ENCODE peak calls at places on chromosome 15, in ten cellular contexts. H is CD8-positive, alpha-beta memory T cell; Y is H9; A is right atrium auricular region; Q is A549; T is heart right ventricle; V is SJSA1; M is naive thymus-derived CD4-positive, alpha-beta T cell; Z is CD4-positive, alpha-beta memory T cell; G is tibial nerve. J is an unnamed sample. For H3K9me3, the result is how much of the 10 kb centered on the place peaks cover.

GRCh38 chr15:78205856-78206255 is 28.5 kb downstream of the ACSBG1 start:
- DNase-seq in T (no peak), G (no peak), Y (no peak), A (peak), M (no peak), H (no peak), Q (no peak), Z (no peak), V (no peak), J (no peak)

GRCh38 chr15:28919679-28920655 is 34.2 kb downstream of the APBA2 start:
- DNase-seq in H (no peak), Z (no peak), Y (no peak), V (no peak), T (no peak), G (no peak), Q (no peak), A (no peak), M (no peak), J (no peak)

GRCh38 chr15:74958320-74958907 is 1.8 kb upstream of the RPP25 start:
- DNase-seq in Y (peak), Q (peak), V (peak), T (peak), M (no peak), H (no peak), Z (no peak), A (peak), G (peak), J (no peak)

GRCh38 chr15:79154491-79155182 is 64.1 kb upstream of the RASGRF1 start:
- DNase-seq in V (no peak), A (no peak), M (no peak), Z (no peak), Y (no peak), H (no peak), Q (no peak), G (no peak), T (no peak), J (no peak)

GRCh38 chr15:37134244-37134643 is 33.9 kb upstream of the MEIS2 start:
- DNase-seq in M (no peak), Q (no peak), G (no peak), H (no peak), A (no peak), Y (no peak), T (no peak), V (no peak), Z (no peak), J (no peak)

GRCh38 chr15:36251450-36251849 is 328.0 kb upstream of the CDIN1 start:
- DNase-seq in M (no peak), Y (no peak), H (no peak), V (no peak), T (no peak), G (no peak), Z (no peak), A (no peak), Q (no peak), J (no peak)

GRCh38 chr15:73630030-73630429 is 3.2 kb downstream of the NPTN start:
- DNase-seq in M (no peak), Q (no peak), T (no peak), Y (no peak), Z (no peak), V (no peak), G (no peak), A (no peak), H (no peak), J (no peak)

GRCh38 chr15:37765809-37766208 is 168.6 kb upstream of the TMCO5A start:
- DNase-seq in H (no peak), M (no peak), Q (no peak), G (no peak), T (no peak), V (no peak), A (no peak), Y (no peak), Z (peak), J (no peak)

GRCh38 chr15:101710806-101711205 is 13.5 kb downstream of the TARS3 start:
- DNase-seq in G (no peak), M (no peak), V (peak), H (no peak), Q (no peak), Y (no peak), Z (no peak), T (no peak), A (no peak), J (no peak)

GRCh38 chr15:77504310-77504709 is 83.6 kb downstream of the HMG20A start:
- DNase-seq in V (no peak), A (no peak), H (no peak), G (peak), Y (no peak), Z (no peak), T (no peak), Q (no peak), M (no peak), J (no peak)

GRCh38 chr15:40928975-40929729 is at the start of gene DLL4:
- DNase-seq in M (peak), V (no peak), G (peak), Y (peak), H (peak), Q (peak), A (peak), Z (peak), T (peak), J (no peak)

GRCh38 chr15:64019764-64020163 is 26.5 kb downstream of the DAPK2 start:
- DNase-seq in A (no peak), V (no peak), Z (no peak), M (no peak), G (no peak), Q (no peak), Y (no peak), H (no peak), T (peak), J (no peak)

GRCh38 chr15:68300115-68300940 is 22.8 kb downstream of the FEM1B start:
- DNase-seq in H (no peak), Z (no peak), T (peak), Q (no peak), M (no peak), V (no peak), A (peak), Y (no peak), G (no peak), J (no peak)

GRCh38 chr15:69343133-69343532 is 44.4 kb downstream of the PAQR5 start:
- DNase-seq in H (no peak), G (no peak), A (no peak), Q (no peak), V (no peak), T (no peak), M (no peak), Y (no peak), Z (no peak), J (no peak)

GRCh38 chr15:90401499-90401898 is 13.5 kb downstream of the IQGAP1 start:
- DNase-seq in A (no peak), H (no peak), Y (no peak), M (no peak), Q (no peak), T (no peak), G (no peak), V (no peak), Z (no peak), J (no peak)

GRCh38 chr15:58297639-58298038 is 134.2 kb upstream of the LIPC start:
- DNase-seq in Z (no peak), M (no peak), H (no peak), G (no peak), Y (no peak), A (no peak), Q (no peak), T (no peak), V (no peak), J (no peak)

GRCh38 chr15:70182858-70183695 is 85.4 kb upstream of the TLE3 start:
- DNase-seq in G (no peak), A (no peak), Q (peak), Z (no peak), V (no peak), T (no peak), Y (peak), H (no peak), M (no peak), J (no peak)

GRCh38 chr15:62969442-62970089 is 73.0 kb upstream of the TPM1 start:
- DNase-seq in A (no peak), Z (no peak), Q (no peak), Y (no peak), T (no peak), H (no peak), M (no peak), G (no peak), V (no peak), J (no peak)

GRCh38 chr15:86165263-86166204 is 85.9 kb downstream of the AGBL1 start:
- DNase-seq in M (no peak), Y (no peak), Q (no peak), V (no peak), Z (no peak), H (no peak), A (no peak), T (no peak), G (no peak), J (no peak)

GRCh38 chr15:57060799-57061198 is 142.4 kb downstream of the TCF12 start:
- DNase-seq in G (no peak), Z (no peak), M (no peak), Q (no peak), A (no peak), Y (no peak), H (no peak), V (peak), T (no peak), J (no peak)

GRCh38 chr15:90869140-90869541 is 753 bp downstream of the FURIN start:
- DNase-seq in M (no peak), Y (no peak), A (no peak), H (no peak), Z (no peak), V (no peak), G (no peak), Q (no peak), T (no peak), J (no peak)

GRCh38 chr15:63015618-63016017 is 26.9 kb upstream of the TPM1 start:
- DNase-seq in Y (no peak), M (no peak), A (peak), T (peak), Q (peak), G (peak), H (no peak), Z (no peak), V (peak), J (no peak)

GRCh38 chr15:60941448-60941847 is 287.7 kb downstream of the RORA start:
- DNase-seq in V (peak), Q (no peak), G (no peak), Y (no peak), Z (no peak), M (no peak), H (no peak), A (no peak), T (no peak), J (no peak)

GRCh38 chr15:35182841-35183479 is 97.9 kb upstream of the NANOGP8 start:
- DNase-seq in Z (no peak), T (no peak), H (no peak), Q (no peak), V (no peak), A (no peak), G (no peak), Y (peak), M (no peak), J (no peak)

DNA sequence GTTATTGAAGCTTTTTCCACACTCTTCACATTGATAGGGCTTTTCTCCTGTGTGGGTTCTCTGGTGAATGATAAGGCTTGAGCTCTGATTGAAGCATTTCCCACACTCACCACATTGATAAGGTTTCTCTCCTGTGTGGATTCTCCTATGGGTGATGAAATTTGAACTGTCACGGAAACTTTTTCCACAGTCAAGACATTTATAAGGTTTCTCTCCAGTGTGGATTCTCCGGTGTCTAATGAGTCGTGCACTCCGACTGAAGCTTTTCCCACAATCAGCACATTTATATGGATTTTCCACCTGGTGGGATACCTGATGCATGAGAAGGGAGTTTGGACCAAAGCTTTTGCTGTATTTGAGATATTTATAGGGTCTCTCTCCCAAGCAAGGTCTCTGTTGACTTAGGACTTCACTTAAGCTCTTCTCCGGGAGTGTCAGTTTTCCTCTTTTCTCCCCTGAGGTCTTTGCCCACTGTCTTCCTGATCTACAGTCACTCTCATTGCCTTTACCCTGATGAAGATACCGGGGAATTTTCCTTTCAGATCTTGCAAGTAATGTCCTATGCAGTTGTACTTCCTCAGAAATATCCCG is 9.4 kb downstream of the ZSCAN29 start:
- DNase-seq in A (no peak), Y (no peak), Z (no peak), G (no peak), Q (no peak), T (no peak), M (no peak), V (peak), H (no peak), J (no peak)
- H3K9me3 ChIP-seq in A (half or more), Y (under half), Z (under half), G (under half), Q (half or more), T (half or more), M (under half), V (under half), H (half or more), J (under half)

GRCh38 chr15:24786347-24786746 is 110.8 kb downstream of the NPAP1 start:
- DNase-seq in V (no peak), T (no peak), Z (no peak), Q (no peak), H (no peak), A (no peak), G (no peak), Y (no peak), M (no peak), J (no peak)
- H3K9me3 ChIP-seq in V (under half), T (under half), Z (under half), Q (under half), H (under half), A (under half), G (under half), Y (under half), M (under half), J (under half)

GRCh38 chr15:95024388-95024787 is 793.0 kb downstream of the MCTP2 start:
- DNase-seq in H (no peak), V (peak), Y (no peak), Q (no peak), Z (no peak), A (no peak), T (no peak), M (no peak), G (no peak), J (no peak)
- H3K9me3 ChIP-seq in H (under half), V (under half), Y (under half), Q (under half), Z (under half), A (under half), T (under half), M (under half), G (under half), J (under half)

GRCh38 chr15:27412413-27412812 is 441.4 kb downstream of the GABRG3 start:
- DNase-seq in T (no peak), Q (no peak), A (no peak), M (no peak), Z (no peak), V (no peak), Y (peak), H (no peak), G (no peak), J (no peak)
- H3K9me3 ChIP-seq in T (under half), Q (under half), A (under half), M (under half), Z (under half), V (under half), Y (under half), H (under half), G (under half), J (under half)

GRCh38 chr15:27482344-27482743 is 511.4 kb downstream of the GABRG3 start:
- DNase-seq in T (no peak), Y (no peak), G (no peak), H (no peak), V (no peak), Z (no peak), A (no peak), Q (no peak), M (no peak), J (no peak)

GRCh38 chr15:27485265-27485664 is 514.3 kb downstream of the GABRG3 start:
- DNase-seq in M (no peak), V (no peak), Y (no peak), G (no peak), Q (no peak), T (no peak), Z (no peak), A (no peak), H (no peak), J (no peak)

GRCh38 chr15:27481768-27482167 is 510.8 kb downstream of the GABRG3 start:
- DNase-seq in Y (peak), V (no peak), Z (no peak), A (no peak), G (no peak), H (no peak), Q (no peak), M (no peak), T (no peak), J (no peak)

GRCh38 chr15:27480642-27481041 is 509.7 kb downstream of the GABRG3 start:
- DNase-seq in M (no peak), Q (no peak), V (no peak), G (no peak), Y (no peak), H (no peak), A (no peak), T (no peak), Z (no peak), J (no peak)

GRCh38 chr15:27483124-27483523 is 512.1 kb downstream of the GABRG3 start:
- DNase-seq in M (no peak), T (no peak), Z (no peak), Y (no peak), G (no peak), H (no peak), V (no peak), Q (no peak), A (no peak), J (no peak)
- H3K9me3 ChIP-seq in M (under half), T (under half), Z (under half), Y (under half), G (under half), H (under half), V (under half), Q (under half), A (under half), J (under half)

GRCh38 chr15:83127547-83128150 is 20.2 kb downstream of the TM6SF1 start:
- DNase-seq in G (no peak), A (no peak), H (no peak), M (no peak), V (no peak), Z (no peak), Q (no peak), T (no peak), Y (no peak), J (no peak)
- H3K9me3 ChIP-seq in G (under half), A (under half), H (under half), M (under half), V (under half), Z (under half), Q (under half), T (under half), Y (under half), J (under half)

GRCh38 chr15:47568030-47568429 is 149.3 kb upstream of the SEMA6D start:
- DNase-seq in T (no peak), Z (no peak), G (no peak), H (no peak), M (no peak), A (no peak), Q (no peak), Y (no peak), V (no peak), J (no peak)

GRCh38 chr15:47570451-47570850 is 146.9 kb upstream of the SEMA6D start:
- DNase-seq in H (no peak), G (no peak), T (no peak), V (no peak), Y (no peak), M (no peak), Q (no peak), Z (no peak), A (no peak), J (no peak)

GRCh38 chr15:47570044-47570443 is 147.3 kb upstream of the SEMA6D start:
- DNase-seq in M (no peak), V (no peak), Q (no peak), G (no peak), H (no peak), T (no peak), Z (no peak), Y (no peak), A (no peak), J (no peak)

GRCh38 chr15:47565986-47566385 is 151.3 kb upstream of the SEMA6D start:
- DNase-seq in Q (no peak), H (no peak), G (no peak), T (no peak), Z (no peak), V (no peak), M (no peak), A (no peak), Y (no peak), J (no peak)

DNA sequence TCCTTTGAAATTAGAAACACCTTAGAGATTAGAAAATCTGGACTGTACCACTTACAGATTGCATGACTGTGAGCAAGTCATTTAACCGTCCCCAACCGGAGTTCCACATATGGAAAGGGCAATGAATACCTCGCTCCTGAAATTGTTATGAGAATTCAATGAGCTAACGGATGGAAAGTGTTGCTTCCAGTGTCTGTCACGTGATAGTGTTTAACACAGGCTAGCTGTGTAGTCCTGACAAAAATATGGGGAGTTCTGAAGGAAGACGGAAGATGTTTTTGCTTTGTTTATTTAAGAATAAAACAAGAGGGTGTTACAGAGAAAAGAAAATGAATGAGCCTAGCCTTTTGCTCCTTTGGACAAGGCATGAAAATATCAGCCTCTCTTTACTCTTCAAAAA is 150.7 kb upstream of the SEMA6D start:
- DNase-seq in A (no peak), H (no peak), Y (no peak), Z (no peak), Q (no peak), T (no peak), G (no peak), M (no peak), V (no peak), J (no peak)
- H3K9me3 ChIP-seq in A (under half), H (under half), Y (under half), Z (under half), Q (under half), T (under half), G (under half), M (under half), V (under half), J (under half)

GRCh38 chr15:25022233-25022632 is 67.4 kb downstream of the SNRPN start:
- DNase-seq in Z (no peak), Q (no peak), M (no peak), H (no peak), T (no peak), G (no peak), A (no peak), Y (no peak), V (no peak), J (no peak)
- H3K9me3 ChIP-seq in Z (under half), Q (under half), M (under half), H (under half), T (half or more), G (under half), A (half or more), Y (under half), V (under half), J (under half)

GRCh38 chr15:59457103-59457502 is 19.1 kb downstream of the FAM81A start:
- DNase-seq in Q (no peak), T (no peak), Y (no peak), M (no peak), A (no peak), G (no peak), Z (no peak), H (no peak), V (no peak), J (no peak)
- H3K9me3 ChIP-seq in Q (under half), T (under half), Y (under half), M (under half), A (under half), G (under half), Z (under half), H (under half), V (under half), J (under half)

GRCh38 chr15:27673766-27674445 is 425.2 kb downstream of the OCA2 start:
- DNase-seq in V (no peak), M (no peak), T (no peak), Z (no peak), Q (no peak), A (no peak), Y (no peak), H (no peak), G (no peak), J (no peak)

GRCh38 chr15:27671794-27672438 is 427.2 kb downstream of the OCA2 start:
- DNase-seq in V (no peak), G (no peak), Y (no peak), T (no peak), H (no peak), Z (no peak), M (no peak), A (no peak), Q (no peak), J (no peak)

GRCh38 chr15:27674826-27675225 is 424.3 kb downstream of the OCA2 start:
- DNase-seq in V (no peak), G (no peak), Q (no peak), A (no peak), M (no peak), Y (no peak), H (no peak), Z (no peak), T (no peak), J (no peak)

GRCh38 chr15:27670481-27670880 is 428.6 kb downstream of the OCA2 start:
- DNase-seq in T (no peak), Z (no peak), G (no peak), Q (no peak), A (no peak), H (no peak), V (no peak), Y (no peak), M (no peak), J (no peak)

GRCh38 chr15:27672537-27672936 is 426.6 kb downstream of the OCA2 start:
- DNase-seq in Z (no peak), V (no peak), G (no peak), A (no peak), Q (no peak), H (no peak), Y (no peak), T (no peak), M (no peak), J (no peak)
- H3K9me3 ChIP-seq in Z (under half), V (under half), G (under half), A (under half), Q (under half), H (under half), Y (under half), T (under half), M (under half), J (under half)

J was measured in T-helper 17 cell.